ENCODE peak calls at places on chromosomes 13 and 19, in four cellular contexts. U is pancreas, F is AG10803, I is uterus. T is an unnamed sample.

GRCh38 chr13:70128098-70128497 is 19.8 kb upstream of the KLHL1 start:
- DNase-seq in F (no peak), I (no peak), U (no peak), T (no peak)

GRCh38 chr19:16330368-16330801 is 5.8 kb downstream of the KLF2 start:
- DNase-seq in F (peak), I (peak), U (peak), T (no peak)

GRCh38 chr13:30731658-30732390 is 3.5 kb upstream of the ALOX5AP start:
- DNase-seq in U (no peak), F (no peak), I (no peak), T (no peak)

GRCh38 chr13:33537691-33538090 is 252.1 kb upstream of the STARD13 start:
- DNase-seq in F (no peak), U (no peak), I (no peak), T (no peak)

GRCh38 chr13:113630296-113630695 is 27.7 kb downstream of the ATP4B start:
- DNase-seq in I (no peak), F (no peak), U (no peak), T (no peak)

GRCh38 chr19:29641597-29641996 is 23.7 kb upstream of the PLEKHF1 start:
- DNase-seq in F (no peak), U (no peak), I (no peak), T (no peak)

GRCh38 chr19:47157455-47158321 is 27.1 kb downstream of the SAE1 start:
- DNase-seq in I (peak), U (no peak), F (peak), T (no peak)

GRCh38 chr19:45681391-45682015 is 10.2 kb downstream of the SNRPD2 start:
- DNase-seq in I (peak), U (peak), F (peak), T (no peak)

GRCh38 chr19:8206147-8207087 is 2.8 kb upstream of the CERS4 start:
- DNase-seq in U (peak), F (no peak), I (no peak), T (no peak)

GRCh38 chr19:9828551-9829063 is 889 bp downstream of the UBL5 start:
- DNase-seq in U (no peak), I (no peak), F (no peak), T (no peak)

GRCh38 chr19:34409189-34410164 is 5.3 kb downstream of the PDCD2L start:
- DNase-seq in I (no peak), F (no peak), U (no peak), T (no peak)

GRCh38 chr13:87669379-87669978 is 1.7 kb upstream of the SLITRK5 start:
- DNase-seq in U (no peak), I (no peak), F (no peak), T (no peak)

GRCh38 chr19:15702590-15702930 is 25.3 kb upstream of the OR10H2 start:
- DNase-seq in F (peak), I (peak), U (peak), T (no peak)

GRCh38 chr19:31890230-31890629 is 455.2 kb upstream of the ZNF507 start:
- DNase-seq in I (no peak), U (no peak), F (no peak), T (no peak)

GRCh38 chr19:47729468-47729798 is 15.9 kb upstream of the NOP53 start:
- DNase-seq in I (peak), F (peak), U (peak), T (no peak)

GRCh38 chr19:45592366-45592765 is 7.8 kb upstream of the OPA3 start:
- DNase-seq in I (no peak), F (no peak), U (no peak), T (no peak)

GRCh38 chr19:7641288-7642276 is 4.7 kb downstream of the STXBP2 start:
- DNase-seq in F (no peak), U (no peak), I (no peak), T (no peak)

GRCh38 chr19:12237143-12237839 is 57.4 kb downstream of the ZNF44 start:
- DNase-seq in I (no peak), F (no peak), U (no peak), T (no peak)

GRCh38 chr19:57815247-57816075 is 748 bp upstream of the ZNF552 start:
- DNase-seq in I (no peak), F (no peak), U (no peak), T (no peak)
- H3K4me3 ChIP-seq in I (peak), F (peak), U (peak), T (no peak)

GRCh38 chr19:35509018-35509652 is 4.3 kb downstream of the DMKN start:
- DNase-seq in F (no peak), I (no peak), U (peak), T (no peak)

GRCh38 chr19:35509861-35510625 is 3.4 kb downstream of the DMKN start:
- DNase-seq in I (peak), F (peak), U (peak), T (no peak)

GRCh38 chr19:35507561-35507960 is 5.9 kb downstream of the DMKN start:
- DNase-seq in I (no peak), F (no peak), U (no peak), T (no peak)

GRCh38 chr19:35505956-35506355 is 7.5 kb downstream of the DMKN start:
- DNase-seq in U (no peak), I (no peak), F (no peak), T (no peak)

DNA sequence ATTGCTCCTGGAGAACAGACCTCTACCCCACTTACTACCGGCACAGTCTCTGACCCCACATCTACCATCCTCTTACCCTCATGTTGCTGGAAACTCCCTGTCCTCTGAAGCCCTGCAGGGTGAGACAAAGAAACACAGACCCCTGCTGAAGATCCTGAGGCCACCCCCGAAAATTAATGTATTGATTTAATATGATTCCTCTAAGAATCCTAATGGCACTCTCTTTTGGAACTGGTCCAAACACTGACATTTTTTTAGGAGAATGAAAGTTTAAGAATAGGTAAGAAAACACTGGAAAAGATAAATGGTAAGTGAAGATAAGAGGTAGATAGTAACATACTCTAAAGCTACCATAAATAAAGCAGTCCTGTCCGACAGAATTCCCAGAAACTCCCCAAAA is 5.3 kb downstream of the DMKN start:
- DNase-seq in I (no peak), U (no peak), F (no peak), T (no peak)
- TF ChIP-seq CTCF in I (no peak), U (no peak), F (no peak), T (no peak)

DNA sequence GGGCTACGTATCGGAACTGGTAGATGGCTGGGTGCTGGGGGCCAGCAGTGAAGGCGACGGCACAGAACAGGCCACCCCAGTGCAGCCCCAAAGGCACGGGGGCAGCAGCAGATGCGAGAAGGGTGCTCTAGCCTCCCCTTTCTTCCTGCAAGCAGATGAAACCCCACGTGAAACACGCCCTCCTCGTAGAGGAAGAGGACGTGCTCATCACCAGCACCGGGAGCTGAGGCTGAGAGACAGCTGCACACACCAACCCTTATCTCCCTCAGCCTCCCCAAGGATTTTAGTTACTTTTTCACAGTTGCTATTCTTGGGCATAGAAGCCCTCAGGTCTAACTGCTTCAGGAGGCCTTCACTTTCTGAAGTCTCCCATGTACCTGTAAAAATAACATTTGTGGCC is 11.9 kb downstream of the ZNF787 start:
- DNase-seq in I (no peak), U (no peak), F (peak), T (no peak)
- H3K4me3 ChIP-seq in I (peak), U (no peak), F (no peak), T (no peak)

GRCh38 chr13:32023096-32023495 is 8.5 kb upstream of the FRY start:
- DNase-seq in U (no peak), F (no peak), I (no peak), T (no peak)

GRCh38 chr13:32023698-32024097 is 7.9 kb upstream of the FRY start:
- DNase-seq in F (no peak), I (no peak), U (no peak), T (no peak)

GRCh38 chr13:32025730-32026129 is 5.8 kb upstream of the FRY start:
- DNase-seq in U (no peak), I (no peak), F (no peak), T (no peak)

GRCh38 chr13:32026619-32027018 is 5.0 kb upstream of the FRY start:
- DNase-seq in F (no peak), I (no peak), U (no peak), T (no peak)

GRCh38 chr13:32024750-32025149 is 6.8 kb upstream of the FRY start:
- DNase-seq in U (no peak), I (no peak), F (no peak), T (no peak)
- TF ChIP-seq CTCF in U (no peak), I (no peak), F (no peak), T (no peak)

GRCh38 chr19:35533822-35534521 is 716 bp downstream of the GAPDHS start:
- DNase-seq in I (no peak), F (peak), U (no peak), T (no peak)
- H3K4me3 ChIP-seq in I (no peak), F (no peak), U (no peak), T (no peak)

DNA sequence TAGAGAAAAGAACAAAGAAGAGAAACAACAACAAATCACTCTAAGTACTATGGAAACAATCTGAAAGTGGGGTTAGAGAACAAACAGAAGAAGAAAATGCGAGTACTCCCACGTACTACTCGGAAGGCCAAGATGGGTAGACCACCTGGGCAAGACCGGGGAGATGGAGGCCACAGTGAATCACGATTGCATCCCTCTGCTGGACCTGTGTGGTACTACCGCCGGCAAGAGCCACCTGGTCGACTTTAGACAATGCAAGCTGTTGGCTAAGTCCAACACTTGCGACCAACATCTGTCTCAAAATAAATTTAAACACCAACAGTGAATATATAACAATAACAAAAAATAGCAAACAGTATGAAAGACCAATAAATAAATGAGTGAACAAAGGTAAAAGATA is 45.5 kb upstream of the ZNF91 start:
- DNase-seq in U (no peak), I (no peak), F (no peak), T (no peak)
- TF ChIP-seq CTCF in U (no peak), I (no peak), F (peak), T (peak)

T was measured in AG09309.